ENCODE peak calls at places on chromosome X, in eight cellular contexts. Y is psoas muscle, B is body of pancreas, N is Calu3, Q is A549, K is upper lobe of right lung, M is astrocyte of the spinal cord, F is Peyer's patch. C is an unnamed sample.

GRCh38 chrX:107448625-107449468 is 605 bp upstream of the FRMPD3 start:
- DNase-seq in Y (no peak), B (no peak), N (peak), Q (peak), K (no peak), M (no peak), F (no peak), C (no peak)

GRCh38 chrX:39753296-39753996 is 344.3 kb downstream of the BCOR start:
- DNase-seq in Y (no peak), B (peak), N (peak), Q (no peak), K (no peak), M (no peak), F (no peak), C (no peak)

GRCh38 chrX:33190016-33190415 is 21.3 kb downstream of the DMD start:
- DNase-seq in Y (no peak), B (no peak), N (no peak), Q (no peak), K (no peak), M (peak), F (no peak), C (no peak)

GRCh38 chrX:290476-291166 is 9.4 kb downstream of the PLCXD1 start:
- DNase-seq in Y (no peak), B (peak), N (no peak), Q (no peak), K (peak), M (no peak), F (no peak), C (no peak)

GRCh38 chrX:53483838-53484420 is 49.8 kb upstream of the HSD17B10 start:
- DNase-seq in Y (no peak), B (no peak), N (no peak), Q (no peak), K (no peak), M (peak), F (no peak), C (no peak)

GRCh38 chrX:118420462-118420861 is 74.6 kb downstream of the WDR44 start:
- DNase-seq in Y (no peak), B (no peak), N (no peak), Q (no peak), K (no peak), M (peak), F (no peak), C (no peak)

GRCh38 chrX:54238588-54238987 is 55.5 kb upstream of the FAM120C start:
- DNase-seq in Y (no peak), B (no peak), N (no peak), Q (no peak), K (no peak), M (peak), F (no peak), C (no peak)

GRCh38 chrX:71168134-71168533 is 23.5 kb downstream of the NLGN3 start:
- DNase-seq in Y (no peak), B (no peak), N (no peak), Q (no peak), K (no peak), M (no peak), F (no peak), C (no peak)

GRCh38 chrX:112651766-112652165 is 28.0 kb downstream of the LHFPL1 start:
- DNase-seq in Y (no peak), B (no peak), N (no peak), Q (no peak), K (no peak), M (peak), F (no peak), C (no peak)

GRCh38 chrX:103537871-103538387 is 18.6 kb upstream of the RAB40A start:
- DNase-seq in Y (no peak), B (no peak), N (no peak), Q (no peak), K (no peak), M (no peak), F (no peak), C (no peak)

GRCh38 chrX:11597479-11597878 is 68.2 kb downstream of the ARHGAP6 start:
- DNase-seq in Y (no peak), B (no peak), N (no peak), Q (no peak), K (no peak), M (no peak), F (no peak), C (no peak)

GRCh38 chrX:42934020-42934701 is 156.2 kb upstream of the PPP1R2C start:
- DNase-seq in Y (no peak), B (no peak), N (no peak), Q (no peak), K (no peak), M (peak), F (peak), C (no peak)

GRCh38 chrX:18360867-18361266 is 6.4 kb upstream of the SCML2 start:
- DNase-seq in Y (no peak), B (peak), N (no peak), Q (no peak), K (no peak), M (no peak), F (no peak), C (no peak)

GRCh38 chrX:94045724-94046123 is 371.7 kb downstream of the FAM133A start:
- DNase-seq in Y (no peak), B (no peak), N (no peak), Q (no peak), K (no peak), M (no peak), F (no peak), C (no peak)

GRCh38 chrX:78237127-78237526 is 90.3 kb downstream of the CYSLTR1 start:
- DNase-seq in Y (no peak), B (no peak), N (no peak), Q (no peak), K (no peak), M (no peak), F (no peak), C (no peak)

GRCh38 chrX:107729558-107730297 is 45.9 kb downstream of the TSC22D3 start:
- DNase-seq in Y (peak), B (no peak), N (peak), Q (no peak), K (no peak), M (no peak), F (no peak), C (no peak)

GRCh38 chrX:17470136-17470535 is 95.1 kb downstream of the NHS start:
- DNase-seq in Y (no peak), B (no peak), N (no peak), Q (no peak), K (no peak), M (no peak), F (no peak), C (no peak)

GRCh38 chrX:149962859-149963757 is 24.8 kb upstream of the EOLA2 start:
- DNase-seq in Y (peak), B (peak), N (peak), Q (peak), K (no peak), M (peak), F (peak), C (no peak)

GRCh38 chrX:95885074-95885473 is 799.6 kb upstream of the DIAPH2 start:
- DNase-seq in Y (no peak), B (no peak), N (peak), Q (no peak), K (no peak), M (peak), F (no peak), C (no peak)

GRCh38 chrX:149572743-149573142 is 14.5 kb downstream of the MAGEA9B start:
- DNase-seq in Y (no peak), B (no peak), N (no peak), Q (no peak), K (no peak), M (no peak), F (no peak), C (no peak)

DNA sequence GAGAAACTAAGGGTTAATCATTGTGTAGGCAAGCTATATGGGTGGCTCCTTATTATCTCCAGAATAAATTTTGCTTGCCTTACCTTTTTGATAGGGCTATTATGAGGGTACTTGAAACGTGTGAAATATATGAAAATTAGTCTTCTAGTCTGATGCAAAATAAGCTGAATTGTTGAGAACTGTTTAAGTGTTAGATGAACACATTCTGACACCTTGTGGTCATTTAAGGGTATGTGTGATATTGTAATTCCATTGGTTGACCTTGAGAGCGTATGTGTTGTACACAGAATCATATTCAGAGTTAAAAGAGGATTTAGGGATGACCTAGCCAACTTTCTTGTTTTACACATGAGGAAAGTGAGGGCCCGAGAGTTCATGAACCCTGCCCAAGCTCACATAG is 44.6 kb upstream of the LINC00632 start:
- DNase-seq in Y (no peak), B (no peak), N (no peak), Q (peak), K (no peak), M (peak), F (no peak), C (no peak)
- TF ChIP-seq CTCF in Y (peak), B (peak), N (no peak), Q (peak), K (peak), M (no peak), F (no peak), C (peak)

GRCh38 chrX:72540318-72540717 is 32.3 kb downstream of the HDAC8 start:
- DNase-seq in Y (no peak), B (no peak), N (no peak), Q (no peak), K (no peak), M (peak), F (no peak), C (no peak)
- TF ChIP-seq CTCF in Y (peak), B (peak), N (no peak), Q (peak), K (peak), M (peak), F (no peak), C (peak)

DNA sequence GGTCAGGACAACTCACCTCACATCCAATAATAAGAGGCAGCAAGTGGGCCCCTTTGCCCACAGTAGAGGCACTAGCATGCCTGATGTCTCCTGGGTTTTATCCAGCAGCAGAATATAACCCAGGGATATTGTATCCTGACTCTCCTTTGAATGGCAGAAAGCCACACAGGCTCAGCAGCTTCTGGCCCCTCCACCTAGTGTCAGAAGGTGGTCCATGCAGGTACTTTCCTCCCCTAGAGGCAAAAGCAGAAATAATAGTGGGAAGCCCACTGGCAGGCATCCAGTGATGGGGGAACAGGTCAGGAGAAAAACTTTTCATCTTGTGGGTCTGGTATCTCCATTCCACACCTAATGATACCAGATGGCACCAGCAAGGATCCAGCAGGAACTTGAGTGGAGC is 75.5 kb upstream of the IRS4 start:
- DNase-seq in Y (no peak), B (no peak), N (no peak), Q (peak), K (no peak), M (no peak), F (no peak), C (no peak)
- TF ChIP-seq CTCF in Y (no peak), B (no peak), N (no peak), Q (no peak), K (no peak), M (no peak), F (no peak), C (peak)

GRCh38 chrX:125744914-125745313 is 421.2 kb downstream of the DCAF12L2 start:
- DNase-seq in Y (no peak), B (no peak), N (no peak), Q (no peak), K (no peak), M (no peak), F (no peak), C (no peak)
- TF ChIP-seq CTCF in Y (no peak), B (no peak), N (no peak), Q (no peak), K (no peak), M (no peak), F (no peak), C (peak)

GRCh38 chrX:154429708-154430107 is 1.2 kb downstream of the ATP6AP1 start:
- DNase-seq in Y (no peak), B (no peak), N (no peak), Q (no peak), K (no peak), M (no peak), F (no peak), C (no peak)

GRCh38 chrX:154430916-154431315 is 2.4 kb downstream of the ATP6AP1 start:
- DNase-seq in Y (no peak), B (no peak), N (no peak), Q (no peak), K (peak), M (no peak), F (no peak), C (no peak)

GRCh38 chrX:154430504-154430903 is 2.0 kb downstream of the ATP6AP1 start:
- DNase-seq in Y (no peak), B (no peak), N (no peak), Q (no peak), K (no peak), M (no peak), F (no peak), C (no peak)

GRCh38 chrX:154426916-154427792 is 1.3 kb upstream of the ATP6AP1 start:
- DNase-seq in Y (no peak), B (no peak), N (no peak), Q (no peak), K (no peak), M (no peak), F (no peak), C (no peak)

DNA sequence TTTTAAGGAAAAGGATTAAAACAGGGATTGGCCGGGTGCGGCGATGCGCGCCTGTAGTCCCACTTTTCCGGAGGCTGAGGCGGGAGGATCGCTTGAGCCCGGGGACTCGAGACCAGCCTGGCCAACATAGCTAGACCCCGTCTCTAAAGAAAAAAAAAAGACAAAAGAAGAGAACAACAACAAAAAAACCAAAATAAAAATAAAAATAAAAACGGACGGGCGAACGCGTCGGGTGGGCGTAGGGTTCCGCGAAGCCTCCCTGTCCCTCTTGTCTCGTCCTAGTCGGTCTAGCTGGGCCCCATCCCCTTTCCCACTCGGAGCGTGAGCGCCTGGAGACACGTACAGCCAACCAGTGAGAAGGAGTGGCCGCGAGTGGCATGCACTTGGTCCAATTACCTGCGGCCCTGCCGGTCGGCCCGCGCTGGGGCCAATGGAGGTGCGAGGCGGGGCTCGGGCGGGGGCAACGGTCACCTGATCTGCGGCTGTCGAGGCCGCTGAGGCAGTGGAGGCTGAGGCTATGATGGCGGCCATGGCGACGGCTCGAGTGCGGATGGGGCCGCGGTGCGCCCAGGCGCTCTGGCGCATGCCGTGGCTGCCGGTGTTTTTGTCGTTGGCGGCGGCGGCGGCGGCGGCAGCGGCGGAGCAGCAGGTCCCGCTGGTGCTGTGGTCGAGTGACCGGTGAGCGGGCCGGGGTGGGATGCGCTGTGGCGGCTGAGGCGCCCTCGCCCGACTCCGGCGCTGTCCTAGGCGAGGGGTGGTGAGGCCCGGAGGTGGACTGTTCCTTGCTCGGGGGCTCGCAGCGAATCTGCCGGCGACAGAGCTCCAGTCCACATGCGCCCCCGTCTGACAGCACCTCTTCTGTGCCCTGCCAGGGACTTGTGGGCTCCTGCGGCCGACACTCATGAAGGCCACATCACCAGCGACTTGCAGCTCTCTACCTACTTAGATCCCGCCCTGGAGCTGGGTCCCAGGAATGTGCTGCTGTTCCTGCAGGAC is at the start of gene ATP6AP1:
- DNase-seq in Y (peak), B (peak), N (peak), Q (peak), K (peak), M (peak), F (peak), C (peak)
- TF ChIP-seq CTCF in Y (no peak), B (no peak), N (no peak), Q (no peak), K (no peak), M (no peak), F (no peak), C (no peak)

GRCh38 chrX:8783100-8784098 is 17.8 kb downstream of the FAM9A start:
- DNase-seq in Y (no peak), B (peak), N (peak), Q (peak), K (no peak), M (no peak), F (peak), C (no peak)
- TF ChIP-seq CTCF in Y (no peak), B (peak), N (peak), Q (peak), K (peak), M (peak), F (no peak), C (peak)